ENCODE peak calls at places on chromosomes 11 and 22, in seven cellular contexts. D is WERI-Rb-1, C is H9, V is colonic mucosa, K is chondrocyte, Q is HFF-Myc, W is Calu3. J is an unnamed sample.
A peak's percentile ranks its signal among the peaks of the same experiment; 100 is the strongest.

GRCh38 chr11:60756307-60757032 is at the start of gene MS4A15:
- DNase-seq in W (peak; percentile 41), K (no peak), D (peak; percentile 26), V (no peak), C (peak; percentile 56), Q (no peak), J (no peak)

GRCh38 chr11:19200410-19201201 is 1.2 kb downstream of the CSRP3 start:
- DNase-seq in V (peak; percentile 37), K (no peak), D (no peak), W (peak; percentile 32), C (no peak), Q (peak; percentile 20), J (no peak)

GRCh38 chr22:50524664-50525103 is 714 bp downstream of the SCO2 start:
- DNase-seq in D (no peak), Q (no peak), V (peak; percentile 83), W (no peak), C (no peak), K (peak; percentile 69), J (no peak)

GRCh38 chr11:94884322-94884721 is 89.0 kb downstream of the CWC15 start:
- DNase-seq in V (no peak), Q (no peak), D (peak; percentile 33), W (no peak), C (no peak), K (no peak), J (no peak)

GRCh38 chr11:9708544-9708943 is 44.7 kb downstream of the SWAP70 start:
- DNase-seq in K (no peak), C (no peak), W (no peak), D (no peak), V (no peak), Q (no peak), J (no peak)

GRCh38 chr11:76347391-76347790 is 33.5 kb downstream of the THAP12 start:
- DNase-seq in D (no peak), V (no peak), K (no peak), W (no peak), Q (no peak), C (no peak), J (no peak)

GRCh38 chr22:42856865-42857704 is at the start of gene ARFGAP3:
- DNase-seq in K (peak; percentile 98), Q (peak; percentile 52), C (peak; percentile 94), W (peak; percentile 98), D (peak; percentile 88), V (peak; percentile 93), J (peak; percentile 92)

GRCh38 chr11:69954756-69955155 is 123.4 kb upstream of the ANO1 start:
- DNase-seq in K (peak; percentile 52), V (no peak), Q (no peak), D (no peak), W (no peak), C (no peak), J (no peak)

GRCh38 chr11:130786987-130787688 is 129.1 kb downstream of the SNX19 start:
- DNase-seq in W (peak; percentile 27), D (no peak), K (no peak), Q (no peak), C (no peak), V (no peak), J (no peak)

GRCh38 chr22:46012182-46012880 is 35.4 kb upstream of the WNT7B start:
- DNase-seq in D (no peak), Q (no peak), K (peak; percentile 88), W (no peak), C (no peak), V (no peak), J (no peak)

GRCh38 chr22:35835267-35835997 is 117.8 kb downstream of the APOL5 start:
- DNase-seq in W (no peak), V (no peak), D (no peak), Q (no peak), C (no peak), K (no peak), J (no peak)

GRCh38 chr11:6911378-6911777 is 9.4 kb upstream of the OR2D3 start:
- DNase-seq in C (no peak), K (no peak), Q (no peak), D (no peak), V (no peak), W (no peak), J (no peak)

GRCh38 chr22:50087646-50088045 is 2.2 kb upstream of the MOV10L1 start:
- DNase-seq in D (no peak), Q (no peak), K (peak; percentile 70), V (no peak), W (no peak), C (no peak), J (no peak)

GRCh38 chr11:113256431-113257227 is 57.8 kb upstream of the TTC12 start:
- DNase-seq in Q (no peak), D (no peak), W (no peak), C (no peak), K (no peak), V (no peak), J (no peak)

GRCh38 chr11:88188251-88189030 is 13.2 kb upstream of the RAB38 start:
- DNase-seq in V (no peak), D (peak; percentile 43), W (no peak), C (no peak), K (no peak), Q (no peak), J (no peak)

GRCh38 chr11:74090701-74091100 is 80.1 kb downstream of the C2CD3 start:
- DNase-seq in V (no peak), W (peak; percentile 14), C (no peak), Q (no peak), D (peak; percentile 10), K (no peak), J (no peak)
- TF ChIP-seq CTCF in V (no peak), W (no peak), C (peak; percentile 19), Q (peak; percentile 17), D (peak; percentile 48), K (peak; percentile 49), J (no peak)

DNA sequence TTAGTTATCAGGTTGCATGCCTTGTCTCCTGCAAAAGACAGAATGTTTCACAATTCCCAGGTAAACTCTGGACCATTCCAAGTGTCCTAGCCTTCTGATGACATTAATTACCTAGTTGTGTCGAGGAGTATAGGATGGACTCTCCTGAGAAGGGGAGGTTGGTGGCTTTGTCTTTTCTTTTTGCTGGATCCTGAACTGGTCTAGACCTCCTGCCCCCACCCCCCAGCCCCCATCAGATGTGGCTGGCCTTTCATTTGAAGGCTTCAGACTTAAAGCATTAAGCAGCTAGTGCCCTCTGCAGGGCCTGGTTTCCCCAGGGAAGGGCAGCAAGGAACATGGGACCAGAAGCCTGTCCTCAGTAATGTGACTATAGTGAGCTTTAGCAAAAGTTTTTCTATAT is 9.7 kb downstream of the MCAM start:
- DNase-seq in Q (no peak), K (no peak), D (peak; percentile 60), C (no peak), W (no peak), V (no peak), J (no peak)
- TF ChIP-seq CTCF in Q (peak; percentile 14), K (peak; percentile 55), D (peak; percentile 50), C (peak; percentile 42), W (no peak), V (no peak), J (no peak)

GRCh38 chr22:27719033-27719341 is 82.6 kb downstream of the MN1 start:
- DNase-seq in Q (no peak), C (no peak), V (no peak), W (no peak), K (no peak), D (no peak), J (no peak)
- TF ChIP-seq CTCF in Q (no peak), C (no peak), V (no peak), W (no peak), K (no peak), D (no peak), J (no peak)

GRCh38 chr11:112227471-112227870 is 1.2 kb downstream of the PTS start:
- DNase-seq in C (no peak), V (no peak), Q (no peak), W (no peak), D (no peak), K (no peak), J (no peak)

GRCh38 chr11:112227002-112227401 is 774 bp downstream of the PTS start:
- DNase-seq in K (no peak), V (no peak), C (no peak), W (no peak), Q (no peak), D (no peak), J (no peak)

GRCh38 chr11:112225753-112226061 is 521 bp upstream of the PTS start:
- DNase-seq in Q (no peak), K (no peak), C (no peak), V (peak; percentile 69), D (no peak), W (no peak), J (no peak)

GRCh38 chr11:112223754-112224532 is 2.3 kb upstream of the PTS start:
- DNase-seq in Q (no peak), W (no peak), K (no peak), D (no peak), V (no peak), C (no peak), J (no peak)

DNA sequence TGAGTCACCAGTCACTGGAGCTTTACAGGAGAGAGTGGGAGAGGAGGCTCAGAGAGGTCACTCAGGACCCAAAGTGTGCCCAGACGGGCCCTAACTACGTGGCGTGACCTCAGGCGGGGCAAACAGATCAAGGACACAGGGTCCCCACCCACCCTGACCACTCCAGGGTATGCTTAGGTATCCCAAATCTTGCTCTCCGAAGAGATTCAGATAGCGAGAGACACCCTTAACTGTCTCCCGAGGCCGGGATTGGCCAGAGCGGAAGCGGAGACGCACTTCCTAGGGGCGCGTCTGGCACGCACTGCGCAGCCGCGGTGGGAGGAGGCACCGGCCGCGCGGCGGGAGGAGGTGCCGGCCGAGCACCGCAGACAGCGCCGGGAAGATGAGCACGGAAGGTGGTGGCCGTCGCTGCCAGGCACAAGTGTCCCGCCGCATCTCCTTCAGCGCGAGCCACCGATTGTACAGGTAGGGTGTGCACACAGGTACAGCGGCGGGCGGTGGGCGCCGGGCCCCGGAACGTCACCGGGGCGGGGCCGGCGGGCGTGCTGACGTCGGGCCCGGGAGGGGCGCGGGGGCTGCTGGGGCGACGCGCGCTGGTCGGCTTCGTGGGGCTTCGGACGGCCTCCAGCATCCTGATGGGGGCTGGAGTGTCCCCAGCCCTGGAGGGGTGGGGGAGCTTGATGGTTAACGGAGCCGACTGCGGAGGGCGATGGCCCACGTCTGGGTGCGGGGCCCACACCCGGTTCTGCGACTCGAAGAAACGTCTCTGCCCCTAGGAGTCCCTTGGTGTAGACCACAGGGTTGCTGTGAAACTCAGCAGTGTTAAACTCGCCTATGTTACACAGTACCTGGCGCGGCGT is at the start of gene PTS:
- DNase-seq in K (no peak), W (peak; percentile 75), C (peak; percentile 87), V (peak; percentile 88), Q (peak; percentile 49), D (peak; percentile 82), J (peak; percentile 68)
- TF ChIP-seq CTCF in K (peak; percentile 32), W (no peak), C (no peak), V (no peak), Q (no peak), D (no peak), J (no peak)

DNA sequence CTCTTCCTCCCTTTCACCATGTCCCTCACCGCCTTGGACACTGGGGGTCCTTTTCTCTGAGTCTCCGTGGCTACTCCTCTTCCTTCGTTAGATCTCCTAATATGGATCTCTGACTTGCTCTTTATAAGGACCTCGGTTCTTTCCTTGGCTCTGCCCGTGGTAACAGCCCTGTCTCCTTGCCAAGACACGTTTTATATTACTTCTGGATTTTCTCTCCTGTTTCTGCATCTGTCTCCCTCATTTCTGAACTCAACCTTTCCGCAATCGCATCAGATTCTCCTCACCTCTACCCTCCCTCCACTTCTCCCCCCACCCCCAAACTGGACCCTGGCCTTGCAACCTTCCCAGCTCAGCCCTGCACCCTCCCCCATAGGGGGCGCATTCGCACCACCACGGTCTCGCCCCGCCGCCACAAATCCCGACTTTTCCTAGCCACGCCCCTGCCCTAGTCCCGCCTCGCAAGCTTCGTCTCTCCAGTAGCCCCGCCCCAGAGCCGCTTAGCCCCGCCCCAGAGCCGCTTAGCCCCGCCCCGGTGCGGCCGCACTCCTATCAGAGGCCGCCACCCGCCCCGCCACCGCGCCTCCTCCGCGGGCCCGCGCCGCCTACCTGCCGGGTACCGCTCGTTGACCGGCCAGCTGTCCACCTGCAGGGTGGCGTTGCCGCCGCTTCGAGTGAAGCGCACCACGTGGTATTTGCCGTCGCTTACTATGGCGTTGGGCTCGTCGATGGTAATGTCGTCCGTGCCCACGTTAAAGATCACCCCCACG is 39.0 kb downstream of the SLC22A12 start:
- DNase-seq in V (no peak), K (no peak), D (peak; percentile 50), W (no peak), Q (no peak), C (peak; percentile 96), J (no peak)
- TF ChIP-seq CTCF in V (no peak), K (no peak), D (peak; percentile 6), W (no peak), Q (no peak), C (peak; percentile 69), J (no peak)